ENCODE peak calls at places on chromosomes 12 and 14, in seven cellular contexts. One of them, this sample, is unnamed.

GRCh38 chr12:3931206-3931605 is 58.0 kb upstream of the PARP11 start:
- DNase-seq in HCEC 1CT: no peak
- DNase-seq in RPMI8226: no peak
- DNase-seq in RWPE1: no peak
- DNase-seq in GM12864: no peak
- DNase-seq in iPS-NIHi11: no peak
- DNase-seq in Daoy: no peak
- DNase-seq in this sample: no peak

GRCh38 chr14:73789996-73790581 is 61.5 kb upstream of the PTGR2 start:
- DNase-seq in HCEC 1CT: peak
- DNase-seq in RPMI8226: no peak
- DNase-seq in RWPE1: peak
- DNase-seq in GM12864: no peak
- DNase-seq in iPS-NIHi11: no peak
- DNase-seq in Daoy: peak
- DNase-seq in this sample: no peak

GRCh38 chr12:52182898-52183543 is 8.8 kb downstream of the KRT80 start:
- DNase-seq in HCEC 1CT: no peak
- DNase-seq in RPMI8226: no peak
- DNase-seq in RWPE1: no peak
- DNase-seq in GM12864: no peak
- DNase-seq in iPS-NIHi11: no peak
- DNase-seq in Daoy: peak
- DNase-seq in this sample: no peak

GRCh38 chr12:41910578-41911331 is 233.9 kb downstream of the GXYLT1 start:
- DNase-seq in HCEC 1CT: no peak
- DNase-seq in RPMI8226: no peak
- DNase-seq in RWPE1: no peak
- DNase-seq in GM12864: no peak
- DNase-seq in iPS-NIHi11: no peak
- DNase-seq in Daoy: no peak
- DNase-seq in this sample: no peak

GRCh38 chr14:23217032-23217431 is 20.7 kb upstream of the RNF212B start:
- DNase-seq in HCEC 1CT: no peak
- DNase-seq in RPMI8226: no peak
- DNase-seq in RWPE1: no peak
- DNase-seq in GM12864: no peak
- DNase-seq in iPS-NIHi11: no peak
- DNase-seq in Daoy: no peak
- DNase-seq in this sample: no peak

GRCh38 chr12:65537978-65538377 is 259.5 kb downstream of the MSRB3 start:
- DNase-seq in HCEC 1CT: peak
- DNase-seq in RPMI8226: no peak
- DNase-seq in RWPE1: no peak
- DNase-seq in GM12864: no peak
- DNase-seq in iPS-NIHi11: no peak
- DNase-seq in Daoy: no peak
- DNase-seq in this sample: no peak

GRCh38 chr14:104600141-104600643 is 4.4 kb downstream of the TMEM179 start:
- DNase-seq in HCEC 1CT: no peak
- DNase-seq in RPMI8226: peak
- DNase-seq in RWPE1: no peak
- DNase-seq in GM12864: no peak
- DNase-seq in iPS-NIHi11: no peak
- DNase-seq in Daoy: peak
- DNase-seq in this sample: no peak

GRCh38 chr14:57486767-57487379 is 6.8 kb downstream of the CCDC198 start:
- DNase-seq in HCEC 1CT: peak
- DNase-seq in RPMI8226: peak
- DNase-seq in RWPE1: peak
- DNase-seq in GM12864: no peak
- DNase-seq in iPS-NIHi11: peak
- DNase-seq in Daoy: peak
- DNase-seq in this sample: peak

GRCh38 chr14:36690301-36691020 is 28.8 kb downstream of the PAX9 start:
- DNase-seq in HCEC 1CT: peak
- DNase-seq in RPMI8226: no peak
- DNase-seq in RWPE1: peak
- DNase-seq in GM12864: no peak
- DNase-seq in iPS-NIHi11: no peak
- DNase-seq in Daoy: peak
- DNase-seq in this sample: no peak

GRCh38 chr12:118166946-118167345 is 31.0 kb downstream of the PEBP1 start:
- DNase-seq in HCEC 1CT: no peak
- DNase-seq in RPMI8226: peak
- DNase-seq in RWPE1: no peak
- DNase-seq in GM12864: peak
- DNase-seq in iPS-NIHi11: no peak
- DNase-seq in Daoy: no peak
- DNase-seq in this sample: no peak

GRCh38 chr14:95273041-95273978 is 46.4 kb downstream of the CLMN start:
- DNase-seq in HCEC 1CT: no peak
- DNase-seq in RPMI8226: no peak
- DNase-seq in RWPE1: no peak
- DNase-seq in GM12864: no peak
- DNase-seq in iPS-NIHi11: no peak
- DNase-seq in Daoy: peak
- DNase-seq in this sample: no peak

GRCh38 chr12:1529228-1529861 is 65.0 kb downstream of the FBXL14 start:
- DNase-seq in HCEC 1CT: no peak
- DNase-seq in RPMI8226: no peak
- DNase-seq in RWPE1: no peak
- DNase-seq in GM12864: no peak
- DNase-seq in iPS-NIHi11: no peak
- DNase-seq in Daoy: no peak
- DNase-seq in this sample: no peak

GRCh38 chr14:22333408-22334274 is 255.4 kb downstream of the DAD1 start:
- DNase-seq in HCEC 1CT: peak
- DNase-seq in RPMI8226: no peak
- DNase-seq in RWPE1: peak
- DNase-seq in GM12864: no peak
- DNase-seq in iPS-NIHi11: peak
- DNase-seq in Daoy: peak
- DNase-seq in this sample: no peak

GRCh38 chr12:95202691-95203476 is 14.4 kb downstream of the FGD6 start:
- DNase-seq in HCEC 1CT: peak
- DNase-seq in RPMI8226: no peak
- DNase-seq in RWPE1: no peak
- DNase-seq in GM12864: no peak
- DNase-seq in iPS-NIHi11: no peak
- DNase-seq in Daoy: no peak
- DNase-seq in this sample: no peak

GRCh38 chr12:114769634-114770033 is 85.7 kb upstream of the TBX3 start:
- DNase-seq in HCEC 1CT: no peak
- DNase-seq in RPMI8226: no peak
- DNase-seq in RWPE1: no peak
- DNase-seq in GM12864: no peak
- DNase-seq in iPS-NIHi11: no peak
- DNase-seq in Daoy: no peak
- DNase-seq in this sample: no peak

This sample was measured in iPS DF 19.7.